ENCODE peak calls at places on chromosomes 4 and X, in four cellular contexts. One of them, this sample, is unnamed.

GRCh38 chrX:153794897-153795816 is 689 bp downstream of the SSR4 start:
- DNase-seq in SK-N-SH: no peak
- DNase-seq in H1: no peak
- DNase-seq in A549: peak; percentile 17
- DNase-seq in this sample: no peak

GRCh38 chr4:156970501-156971167 is 965 bp downstream of the PDGFC start:
- DNase-seq in H1: peak; percentile 63
- DNase-seq in A549: peak; percentile 53
- DNase-seq in SK-N-SH: peak; percentile 68
- DNase-seq in this sample: peak; percentile 62

GRCh38 chrX:11450354-11450753 is 157.1 kb downstream of the AMELX start:
- DNase-seq in H1: no peak
- DNase-seq in A549: no peak
- DNase-seq in SK-N-SH: no peak
- DNase-seq in this sample: peak; percentile 15

GRCh38 chrX:132119821-132120220 is 8.0 kb downstream of the FRMD7 start:
- DNase-seq in A549: no peak
- DNase-seq in H1: no peak
- DNase-seq in SK-N-SH: no peak
- DNase-seq in this sample: no peak

GRCh38 chr4:176150704-176151103 is 44.7 kb downstream of the SPATA4 start:
- DNase-seq in A549: no peak
- DNase-seq in H1: no peak
- DNase-seq in SK-N-SH: no peak
- DNase-seq in this sample: no peak

GRCh38 chr4:23368081-23368697 is 521.7 kb downstream of the PPARGC1A start:
- DNase-seq in SK-N-SH: peak; percentile 9
- DNase-seq in A549: no peak
- DNase-seq in H1: peak; percentile 62
- DNase-seq in this sample: peak; percentile 1

GRCh38 chr4:126850286-126850685 is 782.5 kb upstream of the INTU start:
- DNase-seq in A549: peak; percentile 85
- DNase-seq in H1: no peak
- DNase-seq in SK-N-SH: peak; percentile 1
- DNase-seq in this sample: peak; percentile 99

GRCh38 chr4:126269106-126269505 is 954.4 kb downstream of the FAT4 start:
- DNase-seq in A549: no peak
- DNase-seq in H1: no peak
- DNase-seq in SK-N-SH: no peak
- DNase-seq in this sample: peak; percentile 7

GRCh38 chr4:145739840-145740239 is 59.9 kb downstream of the C4orf51 start:
- DNase-seq in H1: no peak
- DNase-seq in SK-N-SH: no peak
- DNase-seq in A549: peak; percentile 69
- DNase-seq in this sample: no peak

GRCh38 chr4:147003956-147004580 is 58.4 kb upstream of the TTC29 start:
- DNase-seq in SK-N-SH: no peak
- DNase-seq in A549: no peak
- DNase-seq in H1: no peak
- DNase-seq in this sample: no peak

DNA sequence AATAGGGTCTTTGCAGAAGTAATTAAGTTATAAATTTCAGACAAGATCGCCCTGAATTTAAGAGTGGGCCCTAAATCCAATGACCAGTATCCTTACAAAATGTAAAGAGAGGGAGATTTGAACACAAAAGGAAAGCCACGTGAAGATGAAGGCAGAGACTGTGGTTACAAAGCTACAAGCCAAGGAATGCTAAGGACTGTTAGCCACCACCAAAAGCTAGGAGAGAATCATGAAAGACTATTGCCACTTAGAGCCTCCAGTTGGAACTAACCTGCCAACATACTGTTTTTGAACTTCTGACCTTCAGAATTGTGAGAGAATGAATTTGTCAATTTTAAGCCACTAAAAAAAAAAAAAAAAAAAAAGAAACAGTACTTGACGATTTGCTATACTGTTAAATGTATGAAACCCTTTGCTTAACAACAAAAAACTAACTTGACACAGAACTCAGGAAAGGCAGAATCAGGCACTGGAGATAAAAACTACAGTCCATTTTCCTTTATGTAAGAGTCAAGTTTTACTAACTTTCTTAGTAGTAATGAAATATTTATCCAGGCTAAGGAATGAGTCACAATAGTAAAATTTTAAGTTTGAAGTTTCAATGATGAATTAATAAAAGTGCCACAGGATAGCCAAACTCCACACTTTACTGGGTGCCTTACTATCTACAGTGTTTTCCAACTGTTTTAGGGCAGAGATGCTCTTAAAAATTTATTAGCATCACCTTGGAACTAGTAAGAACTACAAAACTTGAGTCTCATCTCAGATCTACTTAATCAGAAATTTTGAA is 25.1 kb downstream of the DHX15 start:
- DNase-seq in A549: no peak
- DNase-seq in SK-N-SH: no peak
- DNase-seq in H1: no peak
- DNase-seq in this sample: peak; percentile 25
- TF ChIP-seq RFX5 in A549: no peak
- TF ChIP-seq RFX5 in SK-N-SH: no peak
- TF ChIP-seq RFX5 in H1: no peak
- TF ChIP-seq RFX5 in this sample: no peak

GRCh38 chr4:158968961-158969360 is 133.9 kb upstream of the RAPGEF2 start:
- DNase-seq in SK-N-SH: no peak
- DNase-seq in H1: no peak
- DNase-seq in A549: no peak
- DNase-seq in this sample: no peak

GRCh38 chr4:158964114-158964727 is 138.7 kb upstream of the RAPGEF2 start:
- DNase-seq in SK-N-SH: no peak
- DNase-seq in A549: no peak
- DNase-seq in H1: no peak
- DNase-seq in this sample: no peak

GRCh38 chr4:158964728-158965124 is 138.2 kb upstream of the RAPGEF2 start:
- DNase-seq in H1: no peak
- DNase-seq in SK-N-SH: no peak
- DNase-seq in A549: no peak
- DNase-seq in this sample: no peak

GRCh38 chr4:158962396-158962795 is 140.5 kb upstream of the RAPGEF2 start:
- DNase-seq in H1: no peak
- DNase-seq in SK-N-SH: no peak
- DNase-seq in A549: no peak
- DNase-seq in this sample: no peak

GRCh38 chr4:158965208-158965607 is 137.7 kb upstream of the RAPGEF2 start:
- DNase-seq in SK-N-SH: no peak
- DNase-seq in H1: no peak
- DNase-seq in A549: no peak
- DNase-seq in this sample: no peak
- TF ChIP-seq RFX5 in SK-N-SH: no peak
- TF ChIP-seq RFX5 in H1: no peak
- TF ChIP-seq RFX5 in A549: no peak
- TF ChIP-seq RFX5 in this sample: no peak

DNA sequence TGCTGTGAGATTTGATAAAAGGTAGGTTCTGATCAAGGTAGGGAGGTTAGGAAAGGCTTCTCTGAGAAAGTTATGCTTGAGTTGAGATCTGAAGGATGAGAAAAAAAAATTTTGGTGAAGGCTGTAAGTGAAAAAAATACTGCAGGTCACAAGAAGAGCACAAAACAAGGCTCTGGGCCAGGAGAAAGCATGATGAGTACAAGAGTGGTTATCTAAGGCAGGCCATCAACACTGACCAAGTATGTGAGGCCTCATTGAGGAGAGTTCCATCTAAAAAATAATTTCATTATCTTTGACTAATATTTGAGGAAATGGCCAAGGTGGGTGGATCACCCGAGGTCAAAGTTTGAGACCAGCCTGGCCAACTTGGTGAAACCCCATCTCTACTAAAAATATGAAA is 71.6 kb upstream of the SLC4A4 start:
- DNase-seq in H1: no peak
- DNase-seq in SK-N-SH: no peak
- DNase-seq in A549: no peak
- DNase-seq in this sample: peak; percentile 17
- TF ChIP-seq RFX5 in H1: no peak
- TF ChIP-seq RFX5 in SK-N-SH: no peak
- TF ChIP-seq RFX5 in A549: no peak
- TF ChIP-seq RFX5 in this sample: no peak

GRCh38 chr4:68076194-68076593 is 53.5 kb downstream of the TMPRSS11F start:
- DNase-seq in H1: no peak
- DNase-seq in A549: no peak
- DNase-seq in SK-N-SH: no peak
- DNase-seq in this sample: no peak
- TF ChIP-seq RFX5 in H1: no peak
- TF ChIP-seq RFX5 in A549: no peak
- TF ChIP-seq RFX5 in SK-N-SH: no peak
- TF ChIP-seq RFX5 in this sample: no peak

GRCh38 chrX:38352362-38352761 is at the start of gene OTC:
- DNase-seq in SK-N-SH: no peak
- DNase-seq in H1: no peak
- DNase-seq in A549: no peak
- DNase-seq in this sample: no peak

GRCh38 chrX:38342853-38343778 is 9.3 kb upstream of the OTC start:
- DNase-seq in H1: no peak
- DNase-seq in SK-N-SH: no peak
- DNase-seq in A549: peak; percentile 24
- DNase-seq in this sample: no peak

GRCh38 chrX:38346150-38346549 is 6.3 kb upstream of the OTC start:
- DNase-seq in SK-N-SH: no peak
- DNase-seq in H1: no peak
- DNase-seq in A549: no peak
- DNase-seq in this sample: no peak

GRCh38 chrX:38351346-38351745 is 1.1 kb upstream of the OTC start:
- DNase-seq in A549: no peak
- DNase-seq in H1: no peak
- DNase-seq in SK-N-SH: no peak
- DNase-seq in this sample: no peak

DNA sequence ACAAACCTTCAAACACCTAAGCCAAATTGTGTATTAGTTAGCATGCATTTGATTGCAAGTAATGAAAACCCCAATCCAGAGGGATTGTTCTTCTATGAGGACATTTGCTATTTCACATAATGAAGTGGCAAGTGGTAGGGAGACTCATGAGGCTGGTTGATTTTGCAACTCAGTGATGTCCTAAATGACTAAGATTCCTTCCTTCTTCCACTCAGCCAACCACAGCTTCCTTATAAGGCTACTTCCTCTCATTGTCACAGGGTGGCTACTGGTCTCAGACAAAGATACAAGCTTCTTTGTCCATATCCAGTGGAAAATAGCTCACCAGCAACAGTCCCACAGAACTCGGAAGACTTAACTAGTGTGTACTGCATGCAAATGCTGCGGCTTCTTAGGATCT is 5.3 kb upstream of the OTC start:
- DNase-seq in SK-N-SH: no peak
- DNase-seq in H1: no peak
- DNase-seq in A549: peak; percentile 26
- DNase-seq in this sample: peak; percentile 52
- TF ChIP-seq RFX5 in SK-N-SH: no peak
- TF ChIP-seq RFX5 in H1: no peak
- TF ChIP-seq RFX5 in A549: no peak
- TF ChIP-seq RFX5 in this sample: no peak